ENCODE peak calls at places on chromosome 2, in five cellular contexts. One of them, this sample, is unnamed.

GRCh38 chr2:127641846-127642510 is 4.0 kb upstream of the GPR17 start:
- DNase-seq in A549: no peak
- DNase-seq in sigmoid colon: no peak
- DNase-seq in stomach: no peak
- DNase-seq in transverse colon: no peak
- DNase-seq in this sample: no peak

GRCh38 chr2:227183657-227184367 is 19.4 kb downstream of the COL4A3 start:
- DNase-seq in A549: peak; percentile 53
- DNase-seq in sigmoid colon: no peak
- DNase-seq in stomach: no peak
- DNase-seq in transverse colon: no peak
- DNase-seq in this sample: no peak

GRCh38 chr2:214960677-214961076 is 151.2 kb upstream of the BARD1 start:
- DNase-seq in A549: no peak
- DNase-seq in sigmoid colon: no peak
- DNase-seq in stomach: no peak
- DNase-seq in transverse colon: no peak
- DNase-seq in this sample: no peak

GRCh38 chr2:226847511-226847910 is 11.7 kb downstream of the RHBDD1 start:
- DNase-seq in A549: no peak
- DNase-seq in sigmoid colon: no peak
- DNase-seq in stomach: no peak
- DNase-seq in transverse colon: no peak
- DNase-seq in this sample: no peak

GRCh38 chr2:16224298-16225045 is 284.1 kb downstream of the MYCN start:
- DNase-seq in A549: no peak
- DNase-seq in sigmoid colon: no peak
- DNase-seq in stomach: no peak
- DNase-seq in transverse colon: no peak
- DNase-seq in this sample: no peak

GRCh38 chr2:239186516-239186915 is 214.3 kb downstream of the HDAC4 start:
- DNase-seq in A549: no peak
- DNase-seq in sigmoid colon: peak; percentile 53
- DNase-seq in stomach: peak; percentile 7
- DNase-seq in transverse colon: no peak
- DNase-seq in this sample: peak; percentile 12

GRCh38 chr2:84654414-84654813 is 138.1 kb downstream of the DNAH6 start:
- DNase-seq in A549: no peak
- DNase-seq in sigmoid colon: no peak
- DNase-seq in stomach: no peak
- DNase-seq in transverse colon: no peak
- DNase-seq in this sample: no peak

GRCh38 chr2:229731916-229732315 is 17.6 kb upstream of the DNER start:
- DNase-seq in A549: no peak
- DNase-seq in sigmoid colon: no peak
- DNase-seq in stomach: no peak
- DNase-seq in transverse colon: no peak
- DNase-seq in this sample: no peak

GRCh38 chr2:18559531-18559930 is 922 bp downstream of the RDH14 start:
- DNase-seq in A549: peak; percentile 8
- DNase-seq in sigmoid colon: no peak
- DNase-seq in stomach: no peak
- DNase-seq in transverse colon: no peak
- DNase-seq in this sample: no peak

GRCh38 chr2:241882090-241882625 is 12.6 kb downstream of the RTP5 start:
- DNase-seq in A549: no peak
- DNase-seq in sigmoid colon: peak; percentile 91
- DNase-seq in stomach: peak; percentile 44
- DNase-seq in transverse colon: peak; percentile 68
- DNase-seq in this sample: peak; percentile 65

GRCh38 chr2:740446-741293 is 63.5 kb upstream of the TMEM18 start:
- DNase-seq in A549: peak; percentile 99
- DNase-seq in sigmoid colon: peak; percentile 93
- DNase-seq in stomach: peak; percentile 75
- DNase-seq in transverse colon: peak; percentile 85
- DNase-seq in this sample: peak; percentile 93

GRCh38 chr2:41878056-41878455 is 169.8 kb upstream of the PKDCC start:
- DNase-seq in A549: no peak
- DNase-seq in sigmoid colon: no peak
- DNase-seq in stomach: no peak
- DNase-seq in transverse colon: no peak
- DNase-seq in this sample: no peak

GRCh38 chr2:98727758-98728718 is 2.9 kb downstream of the MGAT4A start:
- DNase-seq in A549: no peak
- DNase-seq in sigmoid colon: no peak
- DNase-seq in stomach: no peak
- DNase-seq in transverse colon: no peak
- DNase-seq in this sample: no peak

GRCh38 chr2:98726172-98726725 is 4.7 kb downstream of the MGAT4A start:
- DNase-seq in A549: no peak
- DNase-seq in sigmoid colon: no peak
- DNase-seq in stomach: no peak
- DNase-seq in transverse colon: no peak
- DNase-seq in this sample: no peak

GRCh38 chr2:98726735-98727368 is 4.1 kb downstream of the MGAT4A start:
- DNase-seq in A549: no peak
- DNase-seq in sigmoid colon: no peak
- DNase-seq in stomach: no peak
- DNase-seq in transverse colon: no peak
- DNase-seq in this sample: no peak

GRCh38 chr2:98729652-98730051 is 1.3 kb downstream of the MGAT4A start:
- DNase-seq in A549: no peak
- DNase-seq in sigmoid colon: no peak
- DNase-seq in stomach: no peak
- DNase-seq in transverse colon: no peak
- DNase-seq in this sample: no peak

DNA sequence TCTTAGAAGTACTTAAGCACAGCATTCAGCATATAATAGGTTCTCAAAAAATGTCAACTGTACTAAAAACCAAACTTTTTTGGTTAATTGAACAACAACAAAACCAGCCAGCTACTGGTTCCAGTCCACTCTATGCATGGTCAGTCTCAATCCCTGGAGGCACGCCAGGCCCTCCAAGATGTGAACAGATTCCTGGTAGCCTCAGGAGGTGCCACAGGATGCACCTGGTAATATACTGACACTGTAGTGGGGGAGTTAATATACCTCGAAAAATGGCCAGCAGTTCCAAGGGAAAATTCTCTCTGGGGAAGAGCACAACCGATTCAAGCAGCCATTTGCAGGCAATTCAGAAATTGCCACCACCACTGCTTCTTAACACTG is 3.6 kb downstream of the MGAT4A start:
- DNase-seq in A549: no peak
- DNase-seq in sigmoid colon: no peak
- DNase-seq in stomach: no peak
- DNase-seq in transverse colon: no peak
- DNase-seq in this sample: no peak
- TF ChIP-seq POLR2A in A549: no peak
- TF ChIP-seq POLR2A in sigmoid colon: no peak
- TF ChIP-seq POLR2A in stomach: no peak
- TF ChIP-seq POLR2A in transverse colon: no peak
- TF ChIP-seq POLR2A in this sample: no peak

DNA sequence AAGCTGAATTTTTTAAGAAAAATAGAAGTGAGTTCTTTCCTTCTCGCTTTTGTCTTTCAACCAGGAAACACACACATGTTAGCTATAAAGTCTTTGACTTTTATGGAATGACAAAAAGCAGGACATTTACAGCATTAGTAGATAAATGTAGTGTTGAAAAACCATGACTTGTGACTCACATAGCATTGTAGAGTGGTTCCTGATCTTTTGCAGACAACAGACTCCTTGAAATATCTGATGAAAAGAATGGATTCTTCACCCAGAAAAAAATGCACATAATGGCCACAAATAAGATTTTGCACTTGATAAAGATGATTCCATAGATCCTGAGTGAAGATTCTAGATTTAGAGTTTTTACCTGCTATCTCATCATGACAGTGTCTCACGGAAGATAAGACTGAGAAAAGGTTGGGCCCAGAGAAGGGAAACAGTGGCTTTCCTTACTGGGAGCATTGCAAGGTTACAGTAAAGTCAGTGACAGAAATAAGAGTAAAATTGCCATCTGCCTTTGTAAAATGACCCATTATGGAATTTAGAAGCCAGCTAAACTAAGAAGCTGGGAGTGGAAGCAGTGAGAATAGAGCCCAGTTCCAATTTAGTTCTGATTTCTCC is 14.0 kb downstream of the SMARCAL1 start:
- DNase-seq in A549: no peak
- DNase-seq in sigmoid colon: no peak
- DNase-seq in stomach: no peak
- DNase-seq in transverse colon: no peak
- DNase-seq in this sample: no peak
- TF ChIP-seq EP300 in A549: no peak
- TF ChIP-seq EP300 in sigmoid colon: no peak
- TF ChIP-seq EP300 in stomach: no peak
- TF ChIP-seq EP300 in transverse colon: no peak
- TF ChIP-seq EP300 in this sample: no peak

GRCh38 chr2:113376935-113377445 is 60.5 kb upstream of the ZNG1B start:
- DNase-seq in A549: no peak
- DNase-seq in sigmoid colon: no peak
- DNase-seq in stomach: no peak
- DNase-seq in transverse colon: no peak
- DNase-seq in this sample: no peak
- TF ChIP-seq CTCF in A549: no peak
- TF ChIP-seq CTCF in sigmoid colon: no peak
- TF ChIP-seq CTCF in stomach: no peak
- TF ChIP-seq CTCF in transverse colon: no peak
- TF ChIP-seq CTCF in this sample: no peak

GRCh38 chr2:231709981-231710750 is 1.8 kb downstream of the PTMA start:
- DNase-seq in A549: peak; percentile 87
- DNase-seq in sigmoid colon: peak; percentile 92
- DNase-seq in stomach: peak; percentile 91
- DNase-seq in transverse colon: peak; percentile 90
- DNase-seq in this sample: peak; percentile 95
- TF ChIP-seq POLR2A in A549: peak; percentile 52
- TF ChIP-seq POLR2A in sigmoid colon: peak; percentile 66
- TF ChIP-seq POLR2A in stomach: no peak
- TF ChIP-seq POLR2A in transverse colon: peak; percentile 82
- TF ChIP-seq POLR2A in this sample: peak; percentile 66